ENCODE peak calls at places on chromosomes 13 and 19, in six cellular contexts. E, F, C, O, Z and L are unnamed samples. For H3K4me1 and H3K36me3, the result is how much of the 10 kb centered on the place peaks cover.

GRCh38 chr13:38535271-38535670 is 151.6 kb upstream of the FREM2 start:
- DNase-seq in C (no peak), Z (no peak), O (no peak), E (no peak), F (no peak), L (no peak)

GRCh38 chr13:90979059-90979458 is 368.4 kb upstream of the MIR17HG start:
- DNase-seq in O (no peak), E (no peak), C (no peak), Z (no peak), F (no peak), L (no peak)

GRCh38 chr13:46341112-46341711 is 45.8 kb downstream of the RUBCNL start:
- DNase-seq in E (no peak), C (no peak), O (no peak), F (no peak), Z (no peak), L (no peak)

GRCh38 chr19:339262-339887 is 5.2 kb downstream of the MIER2 start:
- DNase-seq in C (no peak), Z (no peak), F (no peak), E (no peak), O (no peak), L (no peak)

GRCh38 chr19:3693030-3693925 is 7.0 kb downstream of the PIP5K1C start:
- DNase-seq in E (no peak), F (no peak), Z (no peak), C (no peak), O (peak), L (no peak)

GRCh38 chr13:97161832-97162231 is 60.3 kb upstream of the MBNL2 start:
- DNase-seq in E (no peak), C (no peak), O (no peak), F (no peak), Z (no peak), L (no peak)

GRCh38 chr19:18006895-18007604 is 920 bp upstream of the ARRDC2 start:
- DNase-seq in F (peak), O (peak), C (peak), E (peak), Z (peak), L (peak)

GRCh38 chr13:37656247-37656940 is 57.8 kb upstream of the POSTN start:
- DNase-seq in C (no peak), Z (no peak), F (no peak), O (peak), E (no peak), L (no peak)

GRCh38 chr13:68261105-68261504 is 1031.0 kb upstream of the PCDH9 start:
- DNase-seq in E (no peak), F (no peak), O (no peak), Z (no peak), C (no peak), L (no peak)

GRCh38 chr13:59776924-59777690 is 386.6 kb downstream of the DIAPH3 start:
- DNase-seq in O (no peak), F (no peak), E (no peak), Z (no peak), C (no peak), L (no peak)

GRCh38 chr19:53892981-53893325 is 11.0 kb downstream of the PRKCG start:
- DNase-seq in Z (no peak), C (no peak), F (no peak), O (no peak), E (peak), L (no peak)

GRCh38 chr13:20411638-20412342 is 113.9 kb downstream of the CRYL1 start:
- DNase-seq in E (no peak), Z (no peak), O (no peak), F (no peak), C (no peak), L (no peak)

GRCh38 chr13:44236370-44236769 is 137.3 kb upstream of the SERP2 start:
- DNase-seq in Z (no peak), F (no peak), O (no peak), E (no peak), C (no peak), L (no peak)

GRCh38 chr19:46603195-46603637 is 2.1 kb downstream of the CALM3 start:
- DNase-seq in F (no peak), E (no peak), O (peak), Z (no peak), C (no peak), L (no peak)

GRCh38 chr19:45413497-45413896 is 7.1 kb downstream of the POLR1G start:
- DNase-seq in Z (peak), E (no peak), O (no peak), F (no peak), C (no peak), L (no peak)

GRCh38 chr19:1501200-1501595 is 10.2 kb downstream of the REEP6 start:
- DNase-seq in E (no peak), Z (no peak), F (no peak), C (no peak), O (no peak), L (no peak)

GRCh38 chr19:1956868-1957492 is 16.0 kb downstream of the CSNK1G2 start:
- DNase-seq in Z (peak), E (no peak), O (no peak), F (peak), C (no peak), L (no peak)

GRCh38 chr13:35994131-35994966 is 136.8 kb downstream of the DCLK1 start:
- DNase-seq in F (peak), C (no peak), Z (no peak), O (peak), E (peak), L (no peak)

GRCh38 chr19:532578-533484 is 1.3 kb downstream of the CDC34 start:
- DNase-seq in Z (peak), O (peak), E (peak), F (peak), C (no peak), L (no peak)

GRCh38 chr13:75145926-75146325 is 336.0 kb downstream of the TBC1D4 start:
- DNase-seq in Z (no peak), F (no peak), O (no peak), E (no peak), C (no peak), L (no peak)

GRCh38 chr19:42081584-42082258 is 5.8 kb downstream of the ZNF574 start:
- DNase-seq in O (no peak), C (no peak), E (peak), F (no peak), Z (no peak), L (no peak)

GRCh38 chr13:105497597-105497996 is 1037.9 kb downstream of the EFNB2 start:
- DNase-seq in O (no peak), F (no peak), C (no peak), E (no peak), Z (no peak), L (no peak)

GRCh38 chr13:80251403-80251802 is 89.5 kb downstream of the SPRY2 start:
- DNase-seq in F (no peak), E (peak), Z (no peak), C (no peak), O (no peak), L (no peak)

GRCh38 chr19:35100588-35101533 is 14.8 kb upstream of the FXYD3 start:
- DNase-seq in O (no peak), E (no peak), F (no peak), C (no peak), Z (no peak), L (no peak)

GRCh38 chr13:26742691-26743358 is 17.8 kb downstream of the GPR12 start:
- DNase-seq in E (no peak), O (no peak), C (no peak), Z (no peak), F (no peak), L (no peak)

GRCh38 chr19:7590256-7590655 is 5.4 kb upstream of the CAMSAP3 start:
- DNase-seq in O (no peak), F (no peak), E (no peak), C (no peak), Z (no peak), L (no peak)

DNA sequence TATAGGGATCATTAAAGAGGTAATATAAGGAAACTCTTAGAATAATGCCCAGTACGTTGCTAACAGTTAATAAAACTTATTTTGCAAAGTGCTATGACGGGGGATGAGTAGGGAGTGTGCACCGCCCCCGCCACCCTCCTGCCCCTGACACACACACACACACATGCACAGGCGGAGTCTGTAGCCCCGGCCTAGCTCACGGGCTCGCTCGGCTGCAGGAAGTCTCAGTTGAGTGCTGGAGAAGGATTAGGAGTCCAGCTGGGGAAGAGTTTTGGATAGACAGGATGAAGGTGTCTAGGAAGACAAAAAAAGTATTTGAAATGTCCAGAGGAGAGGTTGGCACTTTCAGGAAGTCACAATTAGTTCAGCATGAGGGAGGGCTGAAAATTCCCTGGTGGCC is 21.5 kb downstream of the GSX1 start:
- DNase-seq in Z (peak), E (no peak), O (no peak), F (no peak), C (no peak), L (no peak)
- H3K4me3 ChIP-seq in Z (no peak), E (no peak), O (no peak), F (no peak), C (no peak), L (no peak)

DNA sequence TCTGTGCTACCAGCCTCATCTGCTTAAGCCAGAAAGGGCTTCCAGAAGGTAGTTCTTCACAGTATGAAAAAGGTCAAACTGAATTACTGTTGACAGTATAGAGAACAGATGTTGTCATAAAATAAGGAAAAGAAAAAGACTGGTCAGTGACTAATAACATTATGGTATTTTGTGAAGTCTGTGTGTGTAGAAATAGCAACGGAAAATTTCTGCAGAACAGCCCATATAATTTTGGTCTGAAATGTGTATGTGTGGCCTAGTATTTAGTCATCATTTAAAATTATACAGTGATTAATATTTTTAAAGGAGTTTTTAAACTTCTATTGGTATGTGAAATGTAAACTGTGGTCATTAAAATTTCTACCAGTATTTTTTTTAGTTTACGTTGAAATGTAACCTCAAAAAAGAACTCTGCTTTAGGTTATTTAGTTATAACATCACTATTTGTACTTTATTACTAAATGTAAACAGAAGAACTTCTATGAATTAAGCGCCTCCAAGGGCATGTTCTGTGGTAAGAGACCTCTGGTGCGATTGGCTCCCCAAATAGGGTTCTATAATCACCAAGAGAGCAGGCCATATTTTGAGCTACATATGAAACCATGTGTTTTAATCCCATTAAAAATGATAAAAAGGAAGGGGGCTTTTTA is 3.3 kb upstream of the GPR183 start:
- DNase-seq in C (no peak), Z (no peak), O (no peak), F (no peak), E (no peak), L (no peak)
- H3K4me1 ChIP-seq in C (half or more), Z (under half), O (under half), F (under half), E (under half), L (half or more)

GRCh38 chr19:43546581-43546980 is 13.6 kb downstream of the ZNF575 start:
- DNase-seq in O (no peak), E (no peak), F (no peak), Z (no peak), C (no peak), L (no peak)

GRCh38 chr19:43551399-43552197 is 18.6 kb downstream of the ZNF575 start:
- DNase-seq in E (no peak), O (no peak), Z (peak), F (no peak), C (no peak), L (no peak)

GRCh38 chr19:43545981-43546380 is 13.0 kb downstream of the ZNF575 start:
- DNase-seq in O (no peak), C (no peak), F (no peak), Z (no peak), E (no peak), L (no peak)

GRCh38 chr19:43552198-43552450 is 19.1 kb downstream of the ZNF575 start:
- DNase-seq in E (no peak), Z (no peak), C (no peak), F (no peak), O (no peak), L (no peak)

GRCh38 chr19:43548706-43549105 is 15.7 kb downstream of the ZNF575 start:
- DNase-seq in C (no peak), E (no peak), O (no peak), Z (no peak), F (no peak), L (no peak)
- H3K36me3 ChIP-seq in C (under half), E (under half), O (under half), Z (under half), F (half or more), L (half or more)

GRCh38 chr19:48258350-48258749 is 2.6 kb upstream of the CARD8 start:
- DNase-seq in F (no peak), E (no peak), C (peak), O (no peak), Z (no peak), L (peak)
- H3K4me3 ChIP-seq in F (peak), E (no peak), C (peak), O (no peak), Z (no peak), L (peak)

GRCh38 chr19:40407714-40408600 is 5.2 kb downstream of the PRX start:
- DNase-seq in O (no peak), Z (no peak), F (no peak), C (no peak), E (no peak), L (no peak)
- H3K4me1 ChIP-seq in O (under half), Z (under half), F (under half), C (under half), E (under half), L (under half)

DNA sequence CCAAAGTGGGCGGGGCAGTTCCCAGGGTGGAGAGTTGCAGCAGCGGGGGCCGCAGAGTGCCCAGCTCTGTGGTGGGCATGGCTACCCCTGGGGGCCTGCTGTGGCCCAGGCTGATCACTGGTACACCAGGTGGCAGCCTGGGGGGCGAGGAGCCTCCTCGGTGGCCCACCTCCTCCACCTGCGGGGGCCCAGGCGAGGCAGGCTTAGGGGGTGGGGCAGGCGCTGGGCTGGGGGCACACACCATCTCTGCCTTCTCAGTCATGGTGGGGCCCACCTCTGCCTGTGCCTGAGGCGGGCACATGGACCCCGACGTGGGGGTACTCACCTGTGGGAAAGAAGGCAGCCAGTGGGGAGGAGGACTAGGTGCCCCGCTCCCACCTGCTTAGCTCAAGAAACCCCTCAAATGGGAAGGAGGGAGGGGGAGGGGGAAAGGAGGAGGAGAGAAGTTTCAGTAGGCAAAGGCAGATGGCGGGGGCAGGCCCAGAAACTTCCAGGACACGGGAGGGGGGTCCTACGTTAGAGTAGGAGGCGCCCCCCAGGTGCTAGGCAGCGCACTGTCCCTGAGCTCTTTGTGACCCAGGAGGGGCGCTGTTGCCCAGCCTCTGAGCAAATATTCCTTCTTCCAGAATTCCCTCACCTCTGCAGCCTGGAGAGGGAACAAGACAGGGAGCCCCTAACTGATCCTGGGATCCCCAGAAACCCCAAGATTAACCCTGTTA is 1.6 kb downstream of the LYL1 start:
- DNase-seq in O (no peak), E (no peak), F (no peak), C (no peak), Z (no peak), L (no peak)
- H3K36me3 ChIP-seq in O (under half), E (under half), F (under half), C (under half), Z (under half), L (under half)

GRCh38 chr13:95752677-95753076 is 75.7 kb downstream of the DNAJC3 start:
- DNase-seq in F (no peak), O (no peak), E (no peak), Z (no peak), C (no peak), L (no peak)
- H3K4me3 ChIP-seq in F (no peak), O (no peak), E (no peak), Z (no peak), C (no peak), L (no peak)